ENCODE peak calls at places on chromosomes 2 and 18, in eight cellular contexts. V, X, C, H, K, A, W and F are unnamed samples.

GRCh38 chr2:71003396-71003795 is 8.7 kb upstream of the TEX261 start:
- DNase-seq in V (no peak), X (peak), C (no peak), H (no peak), K (no peak), A (no peak), W (no peak), F (no peak)

GRCh38 chr2:222283634-222284033 is 15.2 kb downstream of the PAX3 start:
- DNase-seq in V (no peak), X (no peak), C (no peak), H (no peak), K (no peak), A (no peak), W (no peak), F (no peak)

GRCh38 chr2:233740875-233741274 is 12.0 kb downstream of the UGT1A3 start:
- DNase-seq in V (no peak), X (no peak), C (no peak), H (no peak), K (no peak), A (no peak), W (no peak), F (no peak)

GRCh38 chr18:22550366-22550765 is 132.7 kb upstream of the CTAGE1 start:
- DNase-seq in V (no peak), X (no peak), C (no peak), H (no peak), K (no peak), A (no peak), W (no peak), F (no peak)

GRCh38 chr2:29057006-29057405 is 17.3 kb downstream of the PCARE start:
- DNase-seq in V (no peak), X (no peak), C (no peak), H (no peak), K (no peak), A (no peak), W (no peak), F (no peak)

GRCh38 chr2:207086136-207086535 is 79.6 kb downstream of the KLF7 start:
- DNase-seq in V (no peak), X (no peak), C (no peak), H (no peak), K (no peak), A (peak), W (no peak), F (no peak)

GRCh38 chr18:12879840-12880531 is 4.1 kb downstream of the PTPN2 start:
- DNase-seq in V (no peak), X (no peak), C (no peak), H (no peak), K (no peak), A (no peak), W (no peak), F (no peak)

GRCh38 chr18:56445422-56445821 is 193.0 kb downstream of the TXNL1 start:
- DNase-seq in V (no peak), X (no peak), C (no peak), H (no peak), K (no peak), A (no peak), W (no peak), F (no peak)

GRCh38 chr2:131105950-131106801 is 1.0 kb downstream of the PLEKHB2 start:
- DNase-seq in V (no peak), X (peak), C (peak), H (no peak), K (peak), A (no peak), W (peak), F (no peak)

GRCh38 chr18:74450626-74451025 is 6.5 kb downstream of the DIPK1C start:
- DNase-seq in V (no peak), X (no peak), C (no peak), H (no peak), K (no peak), A (no peak), W (no peak), F (no peak)

GRCh38 chr18:61697306-61697909 is 195.4 kb downstream of the RNF152 start:
- DNase-seq in V (no peak), X (no peak), C (no peak), H (no peak), K (no peak), A (no peak), W (no peak), F (no peak)

GRCh38 chr2:69961496-69961895 is at the start of gene ASPRV1:
- DNase-seq in V (peak), X (no peak), C (no peak), H (no peak), K (no peak), A (no peak), W (no peak), F (no peak)

GRCh38 chr2:42996528-42996927 is 204.1 kb upstream of the HAAO start:
- DNase-seq in V (peak), X (no peak), C (peak), H (no peak), K (no peak), A (peak), W (no peak), F (no peak)

GRCh38 chr2:119426801-119427395 is 4.8 kb upstream of the TMEM37 start:
- DNase-seq in V (no peak), X (no peak), C (peak), H (no peak), K (peak), A (peak), W (no peak), F (no peak)

GRCh38 chr2:106745468-106745867 is 140.5 kb downstream of the ST6GAL2 start:
- DNase-seq in V (no peak), X (no peak), C (no peak), H (no peak), K (no peak), A (no peak), W (peak), F (no peak)

GRCh38 chr2:54523336-54523959 is 67.3 kb downstream of the SPTBN1 start:
- DNase-seq in V (no peak), X (no peak), C (no peak), H (no peak), K (no peak), A (no peak), W (no peak), F (no peak)

GRCh38 chr2:167756427-167756826 is 491.0 kb downstream of the STK39 start:
- DNase-seq in V (no peak), X (no peak), C (no peak), H (no peak), K (no peak), A (no peak), W (no peak), F (no peak)

DNA sequence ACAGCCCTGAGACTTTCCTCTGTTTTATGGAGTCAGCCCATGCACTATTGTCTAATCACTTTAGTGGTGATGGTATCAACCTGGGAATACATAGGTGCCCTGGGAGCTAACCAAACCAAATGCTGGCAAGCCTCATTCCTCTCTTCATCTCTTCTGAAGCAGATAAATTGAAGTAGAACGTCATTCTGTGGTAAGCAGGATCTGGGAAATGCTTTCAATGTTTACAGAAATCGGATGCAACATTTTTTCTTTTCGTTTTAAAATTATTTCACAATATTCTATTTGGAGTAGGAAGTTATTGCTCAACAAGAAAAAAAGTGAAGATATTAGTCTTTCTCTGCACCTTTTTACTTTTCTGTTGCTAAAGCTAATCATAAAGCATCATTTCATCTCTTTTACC is 114.2 kb downstream of the RBMS1 start:
- DNase-seq in V (no peak), X (no peak), C (no peak), H (no peak), K (no peak), A (no peak), W (no peak), F (no peak)
- TF ChIP-seq POLR2AphosphoS5 in V (no peak), X (no peak), C (peak), H (peak), K (no peak), A (no peak), W (no peak), F (no peak)

DNA sequence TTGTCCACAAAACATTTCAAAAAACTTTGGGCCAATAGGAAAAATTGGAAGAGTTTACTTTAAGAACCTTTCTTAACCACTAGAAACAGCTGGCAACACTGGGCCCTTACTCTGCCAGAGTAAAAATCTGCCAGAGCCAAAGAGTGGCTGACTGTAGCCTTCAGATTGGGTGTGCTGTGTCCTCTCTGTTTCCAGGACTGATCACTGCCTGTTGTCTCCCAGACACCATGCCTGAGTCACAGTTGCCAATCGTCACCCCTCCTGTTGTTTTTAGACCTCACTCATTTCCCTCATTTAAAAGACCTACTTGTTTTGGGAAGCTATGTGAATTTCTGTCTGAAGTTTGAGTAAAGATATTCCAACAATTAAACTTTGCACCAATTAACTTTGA is 159.1 kb downstream of the PPP1R1C start:
- DNase-seq in V (no peak), X (no peak), C (no peak), H (no peak), K (no peak), A (no peak), W (peak), F (no peak)
- TF ChIP-seq POLR2AphosphoS5 in V (no peak), X (no peak), C (no peak), H (no peak), K (no peak), A (no peak), W (no peak), F (no peak)

DNA sequence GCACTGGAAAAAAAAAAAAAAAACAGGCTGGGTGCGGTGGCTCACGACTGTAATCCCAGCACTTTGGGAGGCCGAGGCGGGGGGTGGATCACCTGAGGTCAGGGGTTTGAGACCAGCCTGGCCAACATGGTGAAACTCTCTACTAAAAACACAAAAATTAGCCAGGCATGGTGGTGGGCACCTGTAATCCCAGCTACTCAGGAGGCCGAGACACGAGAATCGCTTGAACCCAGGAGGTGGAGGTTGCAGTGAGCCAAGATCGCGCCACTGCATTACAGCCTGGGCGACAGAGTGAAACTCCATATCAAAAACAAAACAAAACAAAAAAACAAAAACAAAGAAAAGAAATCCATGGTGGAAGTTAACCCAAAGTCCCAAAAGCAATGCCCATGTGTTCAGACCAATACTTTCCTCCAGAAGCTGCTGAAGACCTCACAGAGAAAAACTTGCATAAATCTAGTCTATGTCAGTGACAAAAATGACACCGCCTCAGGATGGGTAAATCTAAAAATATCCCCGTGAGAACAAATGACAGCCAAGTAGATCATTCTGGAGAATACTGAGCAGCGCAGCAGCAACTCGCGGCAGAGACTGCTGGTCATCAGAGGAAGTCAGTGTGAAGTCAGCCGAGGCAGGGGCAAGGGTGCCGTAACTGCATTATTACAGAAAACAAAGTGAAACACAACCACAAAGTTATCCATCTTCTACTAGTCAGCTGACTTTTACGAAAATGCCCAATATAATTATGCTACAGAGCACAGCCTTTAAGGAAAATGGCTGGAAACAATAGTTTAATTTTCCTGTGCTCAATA is 41.0 kb downstream of the LPIN2 start:
- DNase-seq in V (no peak), X (peak), C (peak), H (no peak), K (peak), A (peak), W (no peak), F (no peak)
- TF ChIP-seq POLR2AphosphoS5 in V (no peak), X (no peak), C (peak), H (no peak), K (peak), A (peak), W (no peak), F (peak)

GRCh38 chr2:46813046-46813445 is 102.6 kb downstream of the MCFD2 start:
- DNase-seq in V (no peak), X (peak), C (no peak), H (no peak), K (no peak), A (peak), W (peak), F (no peak)

GRCh38 chr2:46815121-46815802 is 100.3 kb downstream of the MCFD2 start:
- DNase-seq in V (no peak), X (peak), C (no peak), H (no peak), K (no peak), A (peak), W (no peak), F (no peak)

GRCh38 chr2:46813680-46814079 is 101.9 kb downstream of the MCFD2 start:
- DNase-seq in V (no peak), X (no peak), C (no peak), H (no peak), K (no peak), A (peak), W (peak), F (no peak)

GRCh38 chr2:46814562-46814961 is 101.0 kb downstream of the MCFD2 start:
- DNase-seq in V (no peak), X (no peak), C (no peak), H (no peak), K (no peak), A (peak), W (no peak), F (no peak)

DNA sequence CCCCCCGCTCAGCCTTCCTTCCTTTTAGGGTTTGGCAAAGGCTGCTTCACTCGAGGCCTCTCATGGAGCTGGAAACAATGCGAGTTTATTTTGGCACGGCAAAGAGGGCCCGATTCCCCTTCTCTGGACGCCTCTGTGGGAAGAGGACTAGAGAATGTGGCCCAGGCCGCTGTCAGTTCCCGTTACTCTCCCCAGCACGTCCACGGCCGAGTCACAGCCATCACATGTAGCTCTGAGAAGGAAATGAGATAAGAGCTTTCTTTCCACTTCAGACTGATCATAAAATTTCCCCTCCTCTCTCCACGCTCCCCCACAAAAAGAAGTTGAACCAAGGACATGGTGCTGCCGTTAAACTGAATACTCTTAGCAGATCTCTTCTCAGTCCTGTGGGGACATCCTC is 101.4 kb downstream of the MCFD2 start:
- DNase-seq in V (no peak), X (peak), C (no peak), H (peak), K (peak), A (peak), W (peak), F (no peak)
- TF ChIP-seq POLR2AphosphoS5 in V (no peak), X (no peak), C (no peak), H (peak), K (peak), A (no peak), W (no peak), F (no peak)

DNA sequence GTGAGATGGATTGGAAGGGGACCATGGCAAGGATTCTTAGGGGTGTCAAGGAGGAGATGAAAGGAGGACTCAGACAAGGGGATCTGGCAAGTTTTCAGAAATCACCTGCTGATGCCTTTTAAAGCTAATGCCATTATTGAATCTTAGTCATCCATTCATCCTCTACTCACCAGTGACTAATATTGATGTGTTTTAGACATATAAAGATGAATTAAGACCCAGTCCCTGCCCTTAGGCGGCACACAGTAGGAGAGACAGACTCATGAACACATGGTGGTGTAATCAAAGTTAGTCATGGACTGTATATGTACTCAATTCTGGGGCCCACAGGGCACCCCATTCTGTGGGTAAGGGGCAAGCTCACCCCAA is 56.5 kb upstream of the ATL2 start:
- DNase-seq in V (no peak), X (no peak), C (no peak), H (no peak), K (no peak), A (no peak), W (no peak), F (no peak)
- TF ChIP-seq POLR2AphosphoS5 in V (no peak), X (no peak), C (no peak), H (no peak), K (no peak), A (no peak), W (no peak), F (no peak)

DNA sequence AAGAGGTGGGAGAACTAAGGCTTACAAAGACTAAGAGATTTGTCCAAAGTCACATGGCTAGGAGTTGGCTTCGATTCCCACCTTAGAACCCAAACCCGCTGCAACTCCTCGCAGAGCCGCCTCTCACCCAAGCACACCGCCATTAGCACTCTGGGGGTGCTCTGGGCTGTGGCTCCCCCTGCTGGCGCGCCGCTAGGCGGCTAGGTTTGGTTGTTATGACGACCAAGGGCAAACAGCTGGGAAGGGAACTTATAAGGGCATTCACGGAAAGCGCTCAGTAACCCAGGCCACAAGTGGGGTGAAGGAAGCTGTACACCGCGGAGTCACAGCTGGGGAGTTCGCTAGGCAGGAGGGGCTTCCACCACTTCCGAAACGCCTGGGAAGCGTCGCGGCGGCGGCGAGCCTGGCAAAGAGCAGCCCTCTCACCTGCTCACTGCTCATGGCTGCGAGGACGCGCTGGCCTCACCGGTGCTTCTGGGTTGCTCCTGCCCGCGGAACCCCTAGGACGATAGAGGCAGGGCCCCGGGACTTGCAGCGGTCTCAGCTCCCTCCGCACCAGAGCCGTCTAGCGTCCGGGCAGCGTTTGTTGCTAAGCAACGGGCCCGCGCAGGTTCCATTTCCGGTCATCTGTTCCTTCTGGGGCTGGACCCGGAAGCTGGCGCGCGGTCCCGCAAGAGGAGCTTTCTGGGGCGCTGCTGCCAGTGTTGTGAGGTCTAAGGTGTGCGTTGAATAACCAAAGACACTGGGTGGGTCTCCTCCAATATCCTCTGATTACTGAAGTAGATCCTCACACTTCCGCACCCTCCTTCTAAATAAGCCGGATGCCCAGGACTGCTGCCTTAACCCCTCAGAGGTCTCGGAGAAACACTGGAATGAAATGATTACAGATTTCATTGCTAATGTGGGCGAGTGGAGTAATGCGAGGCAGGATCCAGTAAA is at the start of gene DNAH7:
- DNase-seq in V (peak), X (peak), C (peak), H (peak), K (peak), A (peak), W (peak), F (peak)
- TF ChIP-seq POLR2AphosphoS5 in V (no peak), X (peak), C (peak), H (peak), K (no peak), A (peak), W (peak), F (no peak)

GRCh38 chr2:148814143-148814852 is 60.7 kb upstream of the KIF5C start:
- DNase-seq in V (no peak), X (no peak), C (peak), H (peak), K (peak), A (no peak), W (no peak), F (no peak)

GRCh38 chr2:148816176-148816575 is 58.9 kb upstream of the KIF5C start:
- DNase-seq in V (no peak), X (no peak), C (no peak), H (no peak), K (no peak), A (no peak), W (no peak), F (no peak)

GRCh38 chr2:148814853-148815419 is 60.1 kb upstream of the KIF5C start:
- DNase-seq in V (no peak), X (no peak), C (peak), H (peak), K (peak), A (no peak), W (no peak), F (no peak)

GRCh38 chr2:148819019-148819418 is 56.0 kb upstream of the KIF5C start:
- DNase-seq in V (no peak), X (no peak), C (no peak), H (no peak), K (no peak), A (no peak), W (no peak), F (no peak)

DNA sequence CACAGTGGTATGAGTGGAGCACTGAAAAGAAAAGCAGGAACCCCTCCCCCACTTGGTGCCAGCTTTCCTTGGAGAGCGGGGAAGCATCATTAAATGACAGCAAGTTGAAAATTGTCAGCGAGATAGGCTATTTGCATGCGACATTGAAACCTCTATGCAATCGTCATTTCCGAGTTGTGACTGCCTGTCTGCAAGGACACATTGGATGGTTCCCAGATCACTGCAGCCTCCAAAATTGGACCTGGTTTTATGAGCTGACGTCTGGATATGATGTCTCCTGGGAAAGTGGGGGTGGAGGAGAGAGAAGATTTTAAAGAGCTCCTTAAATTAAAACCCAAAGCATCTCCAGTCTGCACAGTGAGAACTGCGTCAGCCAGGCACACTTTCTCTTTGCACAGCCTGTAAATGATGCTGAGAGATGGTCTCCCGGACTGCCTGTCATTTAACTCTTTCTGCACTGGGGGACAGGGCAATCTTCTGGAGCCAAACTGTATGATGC is 57.8 kb upstream of the KIF5C start:
- DNase-seq in V (no peak), X (no peak), C (no peak), H (no peak), K (no peak), A (no peak), W (peak), F (no peak)
- TF ChIP-seq POLR2AphosphoS5 in V (no peak), X (no peak), C (no peak), H (peak), K (peak), A (no peak), W (no peak), F (no peak)